ENCODE peak calls at places on chromosomes 4 and X, in four cellular contexts. C is aorta, S is heart right ventricle, H is AG04450. O is an unnamed sample.

GRCh38 chrX:40192196-40192595 is 94.4 kb upstream of the BCOR start:
- DNase-seq in C (peak; percentile 32), S (no peak), H (no peak), O (no peak)

GRCh38 chr4:16139066-16139945 is 55.5 kb upstream of the PROM1 start:
- DNase-seq in C (no peak), S (no peak), H (no peak), O (no peak)

GRCh38 chrX:139360356-139360755 is 170.2 kb upstream of the F9 start:
- DNase-seq in C (no peak), S (no peak), H (no peak), O (no peak)

GRCh38 chr4:101885574-101885973 is 95.0 kb downstream of the BANK1 start:
- DNase-seq in C (no peak), S (no peak), H (no peak), O (no peak)

GRCh38 chr4:14908635-14909034 is 93.6 kb upstream of the CPEB2 start:
- DNase-seq in C (no peak), S (no peak), H (no peak), O (no peak)

GRCh38 chr4:77880784-77881183 is 18.2 kb downstream of the MRPL1 start:
- DNase-seq in C (no peak), S (no peak), H (no peak), O (no peak)

GRCh38 chrX:23694606-23695005 is 27.3 kb downstream of the PRDX4 start:
- DNase-seq in C (no peak), S (no peak), H (peak; percentile 16), O (peak; percentile 50)

GRCh38 chrX:51395807-51396728 is 63.4 kb downstream of the NUDT10 start:
- DNase-seq in C (peak; percentile 77), S (peak; percentile 36), H (no peak), O (peak; percentile 60)

GRCh38 chrX:78476701-78477100 is 149.3 kb upstream of the CYSLTR1 start:
- DNase-seq in C (no peak), S (no peak), H (no peak), O (no peak)

GRCh38 chr4:2362286-2363055 is 56.0 kb downstream of the ZFYVE28 start:
- DNase-seq in C (peak; percentile 59), S (no peak), H (no peak), O (no peak)

GRCh38 chr4:73257242-73257994 is 1.2 kb downstream of the ANKRD17 start:
- DNase-seq in C (peak; percentile 86), S (peak; percentile 58), H (peak; percentile 60), O (peak; percentile 77)

DNA sequence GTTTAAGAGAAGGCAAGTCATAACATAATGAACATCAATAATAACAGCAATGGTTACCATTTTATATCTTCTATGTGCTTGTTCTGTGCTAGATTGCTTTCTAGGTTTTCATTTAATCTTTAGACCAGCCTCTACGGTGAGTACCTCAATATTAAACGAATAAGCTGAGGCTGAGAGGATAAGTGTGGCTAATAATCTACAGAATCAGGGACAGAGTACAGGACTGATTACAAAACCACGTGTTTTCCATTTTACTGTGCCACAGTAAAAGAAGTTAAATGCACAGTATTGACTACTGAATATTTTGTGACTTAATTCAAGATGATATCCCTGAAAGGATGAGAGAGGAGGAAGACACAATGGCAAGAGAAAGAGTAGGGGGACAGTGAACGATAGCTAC is 56.3 kb downstream of the HUWE1 start:
- DNase-seq in C (no peak), S (no peak), H (no peak), O (no peak)
- H3K27ac ChIP-seq in C (no peak overlapping the region), S (no peak overlapping the region), H (no peak overlapping the region), O (no peak overlapping the region)

GRCh38 chrX:25012793-25013592 is 2.8 kb downstream of the ARX start:
- DNase-seq in C (no peak), S (no peak), H (no peak), O (no peak)
- H3K27ac ChIP-seq in C (no peak overlapping the region), S (no peak overlapping the region), H (no peak overlapping the region), O (no peak overlapping the region)

GRCh38 chr4:139452000-139452399 is 1.9 kb upstream of the RAB33B start:
- DNase-seq in C (no peak), S (no peak), H (no peak), O (no peak)
- H3K27ac ChIP-seq in C (no peak overlapping the region), S (no peak overlapping the region), H (no peak overlapping the region), O (no peak overlapping the region)

GRCh38 chr4:82394896-82395295 is 21.1 kb upstream of the HNRNPD start:
- DNase-seq in C (no peak), S (no peak), H (no peak), O (no peak)
- H3K27ac ChIP-seq in C (no peak overlapping the region), S (no peak overlapping the region), H (no peak overlapping the region), O (no peak overlapping the region)

GRCh38 chr4:24559889-24560288 is 24.5 kb downstream of the DHX15 start:
- DNase-seq in C (no peak), S (no peak), H (no peak), O (no peak)
- H3K27ac ChIP-seq in C (no peak overlapping the region), S (no peak overlapping the region), H (no peak overlapping the region), O (no peak overlapping the region)

GRCh38 chrX:150365953-150366911 is 3.1 kb downstream of the MAMLD1 start:
- DNase-seq in C (peak; percentile 83), S (peak; percentile 36), H (no peak), O (peak; percentile 82)
- H3K27ac ChIP-seq in C (peak overlapping the region; percentile 79), S (peak overlapping the region; percentile 81), H (peak overlapping the region; percentile 85), O (peak overlapping the region; percentile 91)

GRCh38 chr4:168587326-168588125 is 90.7 kb downstream of the PALLD start:
- DNase-seq in C (peak; percentile 74), S (peak; percentile 15), H (no peak), O (peak; percentile 69)
- H3K27ac ChIP-seq in C (no peak overlapping the region), S (peak overlapping the region; percentile 65), H (peak overlapping the region; percentile 23), O (peak overlapping the region; percentile 54)

GRCh38 chrX:150293311-150294013 is 69.7 kb upstream of the MAMLD1 start:
- DNase-seq in C (no peak), S (no peak), H (no peak), O (no peak)
- H3K27ac ChIP-seq in C (no peak overlapping the region), S (no peak overlapping the region), H (no peak overlapping the region), O (no peak overlapping the region)

O was measured in right cardiac atrium.